ENCODE peak calls at places on chromosomes 16 and 17, in six cellular contexts. F is CD8-positive, alpha-beta T cell; N is prostate gland; D is GM23338; H is cardiac fibroblast; V is pancreas. Z is an unnamed sample.

GRCh38 chr16:66703359-66704215 is 7.0 kb upstream of the CMTM4 start:
- DNase-seq in F (no peak), N (no peak), D (no peak), H (peak; percentile 26), V (no peak), Z (no peak)

GRCh38 chr16:87603684-87604571 is 1.6 kb downstream of the JPH3 start:
- DNase-seq in F (no peak), N (no peak), D (peak; percentile 70), H (no peak), V (no peak), Z (no peak)

GRCh38 chr16:54245788-54246453 is 40.7 kb downstream of the IRX3 start:
- DNase-seq in F (no peak), N (no peak), D (no peak), H (no peak), V (no peak), Z (no peak)

GRCh38 chr17:40248507-40248906 is 29.4 kb downstream of the WIPF2 start:
- DNase-seq in F (no peak), N (no peak), D (no peak), H (no peak), V (no peak), Z (no peak)

GRCh38 chr16:13379266-13379665 is 477.9 kb downstream of the SHISA9 start:
- DNase-seq in F (no peak), N (no peak), D (no peak), H (no peak), V (no peak), Z (no peak)

GRCh38 chr17:11285946-11286345 is 44.9 kb downstream of the SHISA6 start:
- DNase-seq in F (no peak), N (no peak), D (no peak), H (no peak), V (no peak), Z (no peak)

GRCh38 chr17:80034977-80035686 is 540 bp downstream of the TBC1D16 start:
- DNase-seq in F (peak; percentile 36), N (no peak), D (peak; percentile 70), H (peak; percentile 38), V (peak; percentile 37), Z (no peak)

GRCh38 chr17:39576187-39576586 is 31.5 kb downstream of the NEUROD2 start:
- DNase-seq in F (no peak), N (no peak), D (peak; percentile 83), H (peak; percentile 17), V (no peak), Z (no peak)

GRCh38 chr16:78762222-78762621 is 662.8 kb downstream of the WWOX start:
- DNase-seq in F (no peak), N (no peak), D (no peak), H (no peak), V (no peak), Z (no peak)

GRCh38 chr16:84087461-84088151 is 29.1 kb downstream of the MBTPS1 start:
- DNase-seq in F (no peak), N (no peak), D (no peak), H (no peak), V (no peak), Z (no peak)

GRCh38 chr17:17942846-17943245 is 29.4 kb downstream of the TOM1L2 start:
- DNase-seq in F (no peak), N (no peak), D (no peak), H (peak; percentile 29), V (no peak), Z (no peak)

GRCh38 chr16:66740010-66740409 is 11.4 kb downstream of the DYNC1LI2 start:
- DNase-seq in F (no peak), N (no peak), D (peak; percentile 75), H (peak; percentile 58), V (no peak), Z (no peak)

GRCh38 chr17:57051886-57052342 is 33.1 kb upstream of the AKAP1 start:
- DNase-seq in F (no peak), N (peak; percentile 51), D (peak; percentile 18), H (no peak), V (no peak), Z (no peak)

GRCh38 chr16:49698416-49698815 is 157.5 kb downstream of the ZNF423 start:
- DNase-seq in F (no peak), N (no peak), D (peak; percentile 64), H (peak; percentile 56), V (no peak), Z (peak; percentile 73)

GRCh38 chr17:74740641-74741387 is 3.8 kb downstream of the RAB37 start:
- DNase-seq in F (no peak), N (no peak), D (no peak), H (no peak), V (no peak), Z (peak; percentile 38)

GRCh38 chr16:5490499-5490898 is 392.9 kb upstream of the EEF2KMT start:
- DNase-seq in F (no peak), N (peak; percentile 5), D (peak; percentile 85), H (no peak), V (no peak), Z (peak; percentile 79)

GRCh38 chr17:310111-311010 is 42.2 kb downstream of the RPH3AL start:
- DNase-seq in F (no peak), N (no peak), D (no peak), H (no peak), V (peak; percentile 3), Z (peak; percentile 65)

GRCh38 chr17:82234211-82235055 is 5.6 kb downstream of the SLC16A3 start:
- DNase-seq in F (no peak), N (no peak), D (no peak), H (no peak), V (no peak), Z (no peak)

GRCh38 chr17:55268649-55269480 is 4.1 kb downstream of the HLF start:
- DNase-seq in F (no peak), N (no peak), D (no peak), H (no peak), V (no peak), Z (no peak)

GRCh38 chr16:20568404-20568803 is 7.8 kb downstream of the ACSM2B start:
- DNase-seq in F (no peak), N (no peak), D (no peak), H (no peak), V (no peak), Z (no peak)

GRCh38 chr16:83402969-83403368 is 404.8 kb upstream of the HSBP1 start:
- DNase-seq in F (no peak), N (no peak), D (peak; percentile 9), H (peak; percentile 27), V (no peak), Z (no peak)

GRCh38 chr16:19116711-19117449 is 3.1 kb downstream of the ITPRIPL2 start:
- DNase-seq in F (no peak), N (no peak), D (peak; percentile 19), H (peak; percentile 30), V (no peak), Z (no peak)

GRCh38 chr17:12021604-12022003 is 927 bp downstream of the MAP2K4 start:
- DNase-seq in F (no peak), N (no peak), D (no peak), H (no peak), V (no peak), Z (no peak)

GRCh38 chr17:72360386-72360940 is 239.6 kb downstream of the SOX9 start:
- DNase-seq in F (no peak), N (no peak), D (no peak), H (no peak), V (no peak), Z (no peak)

GRCh38 chr17:55735784-55736405 is 13.2 kb upstream of the TMEM100 start:
- DNase-seq in F (no peak), N (no peak), D (peak; percentile 78), H (peak; percentile 78), V (no peak), Z (no peak)

DNA sequence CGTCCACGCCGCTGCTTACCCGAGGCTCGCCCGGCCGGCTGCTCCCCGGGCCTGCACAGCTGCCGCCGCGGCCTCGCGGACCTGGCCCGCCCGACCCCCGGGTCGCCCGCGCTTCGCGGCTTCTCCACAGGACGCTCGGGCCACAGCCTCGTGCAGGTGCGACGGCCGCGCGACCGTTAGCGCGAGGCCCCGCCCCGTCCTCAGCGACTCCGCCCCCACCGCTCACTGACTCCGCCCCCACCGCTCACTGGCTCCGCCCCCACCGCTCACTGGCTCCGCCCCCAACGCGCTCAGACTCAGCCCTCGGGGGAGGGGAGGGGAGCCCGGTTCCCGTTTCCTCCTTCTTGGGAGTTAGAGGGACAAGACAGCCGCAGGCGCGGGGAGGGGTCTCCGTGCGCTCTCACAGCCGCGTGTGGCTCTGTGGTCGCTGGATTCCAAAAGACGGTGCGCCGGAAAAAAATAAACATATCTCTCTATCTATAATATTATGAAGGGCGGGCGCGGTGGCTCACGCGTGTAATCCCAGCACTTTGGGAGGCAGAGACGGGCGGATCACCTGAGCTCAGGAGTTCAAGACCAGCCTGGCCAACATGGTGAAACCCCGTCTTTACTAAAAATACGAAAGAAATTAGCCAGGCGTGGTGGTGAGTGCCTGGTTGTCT is at the start of gene MEIOB:
- DNase-seq in F (no peak), N (no peak), D (peak; percentile 94), H (peak; percentile 21), V (peak; percentile 45), Z (peak; percentile 77)
- H3K4me3 ChIP-seq in F (no peak within 1 kb of the TSS), N (no peak within 1 kb of the TSS), D (peak within 1 kb of the TSS; percentile 70), H (peak within 1 kb of the TSS; percentile 14), V (peak within 1 kb of the TSS; percentile 13), Z (no peak within 1 kb of the TSS)

DNA sequence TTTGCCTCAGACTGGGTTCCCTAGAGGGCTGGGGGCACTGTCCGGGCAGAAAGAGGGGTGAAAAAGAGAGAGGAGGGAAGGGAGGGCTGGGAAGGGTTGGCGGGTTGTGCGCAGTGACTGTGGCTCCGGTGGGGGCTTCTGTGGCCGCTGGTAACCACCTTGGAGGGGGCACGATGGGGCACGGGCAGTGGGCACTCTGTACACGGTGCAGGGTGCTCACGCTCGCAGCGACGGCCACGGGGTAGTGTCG is 591 bp downstream of the PLLP start:
- DNase-seq in F (no peak), N (no peak), D (no peak), H (no peak), V (no peak), Z (peak; percentile 73)
- H3K4me3 ChIP-seq in F (peak overlapping the region; percentile 50), N (peak overlapping the region; percentile 53), D (peak overlapping the region; percentile 81), H (peak overlapping the region; percentile 51), V (peak overlapping the region; percentile 64), Z (no peak overlapping the region)

DNA sequence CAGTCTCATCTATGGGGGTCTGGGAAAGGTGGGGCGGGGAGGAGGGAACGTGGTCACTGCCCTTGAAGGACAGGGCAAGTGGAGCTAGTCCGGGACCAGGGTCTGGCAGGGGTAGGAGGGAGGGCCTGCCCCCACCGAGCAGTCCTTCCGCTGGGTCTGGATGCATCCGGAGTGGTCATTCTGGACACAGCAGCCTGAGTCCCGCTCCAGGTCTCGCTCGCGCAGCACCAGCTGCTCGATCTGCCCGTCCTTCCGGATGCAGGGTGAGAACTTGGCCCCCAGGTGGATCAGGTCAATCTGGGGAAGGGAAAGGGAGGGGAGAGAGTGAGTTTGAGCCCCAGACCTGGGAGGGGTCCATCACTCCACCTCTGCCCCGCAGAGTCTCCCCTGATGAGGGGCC is 6.8 kb downstream of the AANAT start:
- DNase-seq in F (no peak), N (no peak), D (no peak), H (no peak), V (no peak), Z (no peak)
- H3K4me3 ChIP-seq in F (no peak overlapping the region), N (no peak overlapping the region), D (no peak overlapping the region), H (no peak overlapping the region), V (no peak overlapping the region), Z (no peak overlapping the region)

DNA sequence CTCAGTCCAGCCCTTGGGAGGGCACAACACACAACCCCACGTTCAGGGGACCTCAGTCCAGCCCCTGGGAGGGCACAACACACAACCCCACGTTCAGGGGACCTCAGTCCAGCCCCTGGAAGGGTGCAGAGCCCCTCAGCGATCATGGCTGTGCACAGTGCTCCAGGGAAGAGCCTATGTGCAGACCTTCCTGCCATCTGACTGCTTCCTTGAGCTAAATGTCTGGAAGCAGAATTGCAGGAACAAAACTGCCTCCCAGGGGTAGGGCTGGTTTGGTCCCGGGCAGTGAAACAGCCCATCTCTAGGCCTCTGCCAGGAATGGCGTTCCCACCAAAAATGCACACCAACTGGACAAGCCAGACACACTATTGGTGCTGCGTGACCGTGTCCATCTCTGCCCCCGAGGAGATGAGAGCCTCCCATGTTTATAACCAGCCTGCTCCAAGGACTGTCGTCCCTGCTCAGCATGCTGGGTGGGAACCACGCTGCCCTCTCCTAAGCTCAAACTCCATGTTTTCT is 44.0 kb downstream of the ZNF276 start:
- DNase-seq in F (no peak), N (no peak), D (no peak), H (no peak), V (no peak), Z (no peak)
- H3K4me3 ChIP-seq in F (no peak overlapping the region), N (no peak overlapping the region), D (no peak overlapping the region), H (no peak overlapping the region), V (no peak overlapping the region), Z (no peak overlapping the region)

Z was measured in aorta.